ENCODE peak calls at places on chromosome 1, in five cellular contexts. J is PC-3; S is NCI-H69; I is NCI-H345; K is stimulated activated CD8-positive, alpha-beta memory T cell treated with anti-CD3 and anti-CD28 coated beads, Interleukin-15, amount 100 ng/mL, for 4 hours. X is an unnamed sample.

GRCh38 chr1:206709772-206710456 is 25.2 kb downstream of the MAPKAPK2 start:
- DNase-seq in J (peak; percentile 77), S (peak; percentile 46), I (no peak), K (no peak), X (no peak)

GRCh38 chr1:185499986-185500626 is 183.1 kb upstream of the IVNS1ABP start:
- DNase-seq in J (peak; percentile 70), S (no peak), I (no peak), K (no peak), X (no peak)

GRCh38 chr1:74689800-74690696 is 16.5 kb upstream of the ERICH3 start:
- DNase-seq in J (peak; percentile 87), S (peak; percentile 75), I (peak; percentile 82), K (no peak), X (no peak)

GRCh38 chr1:177130426-177130825 is 34.1 kb downstream of the ASTN1 start:
- DNase-seq in J (no peak), S (no peak), I (no peak), K (no peak), X (no peak)

GRCh38 chr1:50257940-50258339 is 149.2 kb downstream of the ELAVL4 start:
- DNase-seq in J (no peak), S (no peak), I (no peak), K (no peak), X (no peak)

GRCh38 chr1:2392071-2392442 is 416 bp downstream of the RER1 start:
- DNase-seq in J (no peak), S (no peak), I (no peak), K (no peak), X (no peak)

GRCh38 chr1:228452194-228453021 is 34.8 kb upstream of the RNF187 start:
- DNase-seq in J (no peak), S (no peak), I (no peak), K (no peak), X (no peak)

GRCh38 chr1:156838972-156839371 is 19.9 kb downstream of the INSRR start:
- DNase-seq in J (peak; percentile 67), S (peak; percentile 73), I (peak; percentile 33), K (no peak), X (no peak)

GRCh38 chr1:223711173-223711572 is 1.2 kb upstream of the CAPN2 start:
- DNase-seq in J (peak; percentile 95), S (peak; percentile 67), I (no peak), K (no peak), X (no peak)

GRCh38 chr1:65992160-65993046 is 199.7 kb downstream of the PDE4B start:
- DNase-seq in J (peak; percentile 4), S (no peak), I (no peak), K (no peak), X (peak; percentile 79)

GRCh38 chr1:111516008-111516535 is 12.6 kb upstream of the ADORA3 start:
- DNase-seq in J (no peak), S (peak; percentile 2), I (no peak), K (no peak), X (no peak)

GRCh38 chr1:206738370-206739366 is 31.9 kb upstream of the IL19 start:
- DNase-seq in J (peak; percentile 82), S (peak; percentile 86), I (no peak), K (no peak), X (no peak)

GRCh38 chr1:205062319-205062718 is 19.3 kb downstream of the CNTN2 start:
- DNase-seq in J (no peak), S (no peak), I (no peak), K (no peak), X (no peak)

GRCh38 chr1:246503341-246503740 is 3.7 kb downstream of the SMYD3 start:
- DNase-seq in J (peak; percentile 97), S (peak; percentile 70), I (no peak), K (no peak), X (no peak)

GRCh38 chr1:20028125-20028524 is 41.9 kb upstream of the PLA2G5 start:
- DNase-seq in J (no peak), S (no peak), I (no peak), K (no peak), X (no peak)

GRCh38 chr1:206471415-206471801 is 1.1 kb downstream of the IKBKE start:
- DNase-seq in J (no peak), S (no peak), I (no peak), K (no peak), X (no peak)

X was measured in caudate nucleus.